ENCODE peak calls at places on chromosome 22, in four cellular contexts. A, X, Q and Y are unnamed samples.

GRCh38 chr22:48954781-48955311 is 872.8 kb downstream of the BRD1 start:
- DNase-seq in X (no peak), A (no peak), Q (no peak), Y (no peak)

GRCh38 chr22:23180301-23180892 is at the start of gene BCR:
- DNase-seq in A (peak; percentile 65), X (no peak), Q (no peak), Y (no peak)

GRCh38 chr22:22098457-22099193 is 116.0 kb upstream of the TOP3B start:
- DNase-seq in Q (no peak), X (no peak), A (no peak), Y (no peak)

GRCh38 chr22:41345807-41346335 is 35.9 kb upstream of the TEF start:
- DNase-seq in Q (no peak), A (no peak), X (no peak), Y (no peak)

GRCh38 chr22:19035474-19036228 is 86.6 kb downstream of the DGCR2 start:
- DNase-seq in Q (no peak), X (peak; percentile 27), A (no peak), Y (no peak)

GRCh38 chr22:42316988-42317387 is 46.5 kb upstream of the TCF20 start:
- DNase-seq in A (no peak), Q (no peak), X (no peak), Y (peak; percentile 14)

GRCh38 chr22:41947181-41948080 is 479 bp upstream of the CENPM start:
- DNase-seq in A (no peak), X (no peak), Q (no peak), Y (no peak)

GRCh38 chr22:26673485-26673884 is 16.1 kb downstream of the MIAT start:
- DNase-seq in Q (no peak), X (no peak), A (no peak), Y (no peak)

GRCh38 chr22:26168934-26169311 is 339 bp upstream of the SEZ6L start:
- DNase-seq in X (no peak), A (no peak), Q (no peak), Y (no peak)

GRCh38 chr22:44666207-44666585 is 35.8 kb upstream of the PRR5 start:
- DNase-seq in X (no peak), A (no peak), Q (no peak), Y (no peak)

GRCh38 chr22:48539261-48539660 is 1288.4 kb downstream of the BRD1 start:
- DNase-seq in X (no peak), Q (no peak), A (no peak), Y (no peak)

GRCh38 chr22:44676441-44677298 is 25.3 kb upstream of the PRR5 start:
- DNase-seq in Q (no peak), X (no peak), A (peak; percentile 13), Y (no peak)

GRCh38 chr22:38843716-38844660 is at the start of gene NPTXR:
- DNase-seq in A (peak; percentile 31), Q (no peak), X (no peak), Y (no peak)

GRCh38 chr22:20653012-20653794 is 120.7 kb upstream of the SERPIND1 start:
- DNase-seq in Q (no peak), A (no peak), X (no peak), Y (no peak)

GRCh38 chr22:44291265-44292006 is 21.3 kb downstream of the SHISAL1 start:
- DNase-seq in A (peak; percentile 7), X (no peak), Q (no peak), Y (no peak)

GRCh38 chr22:44576311-44577260 is 78.6 kb upstream of the RTL6 start:
- DNase-seq in Q (no peak), A (no peak), X (no peak), Y (no peak)

GRCh38 chr22:24471570-24471969 is 23.6 kb upstream of the UPB1 start:
- DNase-seq in A (peak; percentile 92), X (no peak), Q (no peak), Y (no peak)

GRCh38 chr22:21593406-21594232 is 26.1 kb downstream of the UBE2L3 start:
- DNase-seq in A (no peak), Q (no peak), X (peak; percentile 13), Y (no peak)

GRCh38 chr22:22928666-22929380 is 41.2 kb downstream of the IGLL5 start:
- DNase-seq in Q (no peak), A (peak; percentile 16), X (no peak), Y (no peak)

GRCh38 chr22:36386900-36387663 is 685 bp downstream of the MYH9 start:
- DNase-seq in A (no peak), Q (no peak), X (no peak), Y (no peak)

GRCh38 chr22:26718905-26719304 is 61.5 kb downstream of the MIAT start:
- DNase-seq in X (no peak), A (peak; percentile 91), Q (peak; percentile 89), Y (peak; percentile 81)

GRCh38 chr22:39428597-39429071 is 28.2 kb upstream of the MGAT3 start:
- DNase-seq in A (no peak), Q (no peak), X (peak; percentile 90), Y (no peak)

GRCh38 chr22:30649430-30650007 is 13.9 kb downstream of the SLC35E4 start:
- DNase-seq in A (peak; percentile 88), Q (no peak), X (no peak), Y (peak; percentile 42)

GRCh38 chr22:35021166-35021565 is 44.8 kb upstream of the ISX start:
- DNase-seq in X (no peak), Q (no peak), A (no peak), Y (no peak)

GRCh38 chr22:22666307-22667091 is 22.1 kb downstream of the GGTLC2 start:
- DNase-seq in A (peak; percentile 46), X (no peak), Q (no peak), Y (no peak)

GRCh38 chr22:39136317-39136716 is 16.2 kb downstream of the CBX7 start:
- DNase-seq in Q (no peak), X (no peak), A (no peak), Y (no peak)

GRCh38 chr22:46295277-46295971 is 1.2 kb upstream of the GTSE1 start:
- DNase-seq in X (no peak), A (no peak), Q (no peak), Y (no peak)

GRCh38 chr22:46294784-46295183 is 1.9 kb upstream of the GTSE1 start:
- DNase-seq in X (no peak), Q (no peak), A (no peak), Y (no peak)

GRCh38 chr22:46299101-46299500 is 2.4 kb downstream of the GTSE1 start:
- DNase-seq in X (no peak), A (no peak), Q (no peak), Y (no peak)

GRCh38 chr22:46297151-46297819 is 615 bp downstream of the GTSE1 start:
- DNase-seq in Q (no peak), A (peak; percentile 35), X (no peak), Y (no peak)

DNA sequence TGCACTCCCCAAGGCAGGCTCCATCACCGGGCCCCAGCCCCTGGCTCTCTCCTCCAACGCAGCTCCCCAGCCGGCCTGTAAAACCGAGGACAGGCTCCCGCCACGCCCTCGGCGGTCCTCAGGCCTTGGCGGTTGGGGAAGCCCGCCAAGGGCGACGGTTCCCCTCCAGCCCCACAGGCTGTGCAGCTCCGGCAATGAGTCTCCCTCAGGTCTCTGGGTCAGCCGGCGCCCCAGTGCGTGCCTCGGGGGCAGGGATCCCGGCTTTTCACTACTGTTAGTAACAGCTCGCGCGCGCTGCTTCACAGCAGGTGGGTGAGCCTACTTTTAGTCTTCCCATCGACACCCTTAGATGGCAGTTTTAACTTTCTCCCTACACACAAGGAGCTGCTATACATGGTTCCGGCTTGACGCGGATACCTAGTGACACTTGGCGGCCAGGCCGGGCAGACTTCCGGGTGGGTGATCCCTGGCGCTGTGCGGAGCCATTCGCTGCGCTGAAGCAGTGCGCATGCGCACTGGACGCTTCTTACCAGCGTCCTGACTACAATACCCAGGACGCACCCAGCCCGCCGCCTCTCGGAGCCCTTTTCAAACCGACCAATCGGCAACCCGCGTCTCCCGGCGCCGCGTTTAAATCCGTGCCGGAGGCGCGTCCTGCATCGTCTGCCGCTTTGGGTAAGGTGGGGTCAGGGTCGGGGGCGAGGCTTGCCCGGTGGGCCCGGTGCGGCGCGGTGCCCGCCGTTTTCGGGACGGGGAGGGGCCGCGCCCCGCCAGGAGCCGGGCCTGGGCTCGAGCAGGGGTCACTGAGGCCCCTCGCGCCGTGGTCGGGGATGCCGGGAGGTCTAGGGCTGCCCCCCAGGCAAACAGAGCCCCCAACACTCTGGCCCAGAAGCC is at the start of gene GTSE1:
- DNase-seq in Q (peak; percentile 87), X (peak; percentile 97), A (peak; percentile 96), Y (peak; percentile 86)
- H3K4me3 ChIP-seq in Q (peak within 1 kb of the TSS; percentile 57), X (peak within 1 kb of the TSS; percentile 67), A (peak within 1 kb of the TSS; percentile 47), Y (peak within 1 kb of the TSS; percentile 68)

DNA sequence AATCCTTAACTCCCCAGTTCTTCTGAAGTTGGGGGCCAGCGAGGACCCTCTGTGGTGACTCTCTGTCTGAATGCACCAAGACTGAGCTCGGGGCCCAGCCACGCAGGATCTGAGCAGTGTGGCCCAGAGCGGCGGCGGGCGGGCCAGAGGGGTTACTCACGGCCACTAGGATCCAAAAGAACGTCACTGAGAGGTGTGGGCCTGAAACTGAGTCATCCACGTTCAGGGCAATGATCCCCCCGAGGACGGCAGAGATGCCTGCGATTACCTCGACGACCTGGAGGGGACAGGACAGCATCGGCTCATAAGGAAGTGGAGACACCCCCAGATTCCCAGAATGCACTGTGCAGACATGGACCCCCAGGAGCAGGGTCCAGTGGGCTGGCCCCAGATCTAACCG is 11.2 kb downstream of the MLC1 start:
- DNase-seq in X (no peak), Q (no peak), A (no peak), Y (no peak)
- H3K4me3 ChIP-seq in X (no peak overlapping the region), Q (no peak overlapping the region), A (no peak overlapping the region), Y (no peak overlapping the region)

GRCh38 chr22:27866136-27867091 is 52.6 kb downstream of the PITPNB start:
- DNase-seq in A (peak; percentile 99), Q (peak; percentile 85), X (no peak), Y (peak; percentile 19)
- H3K4me3 ChIP-seq in A (no peak overlapping the region), Q (no peak overlapping the region), X (no peak overlapping the region), Y (no peak overlapping the region)

GRCh38 chr22:33844273-33844672 is 76.0 kb downstream of the LARGE1 start:
- DNase-seq in A (no peak), Q (no peak), X (no peak), Y (no peak)

GRCh38 chr22:33842006-33842354 is 78.3 kb downstream of the LARGE1 start:
- DNase-seq in X (no peak), A (no peak), Q (no peak), Y (no peak)

GRCh38 chr22:33838644-33839043 is 81.6 kb downstream of the LARGE1 start:
- DNase-seq in Q (no peak), X (no peak), A (no peak), Y (no peak)

GRCh38 chr22:33842421-33843094 is 77.7 kb downstream of the LARGE1 start:
- DNase-seq in X (no peak), A (no peak), Q (no peak), Y (no peak)

GRCh38 chr22:33841281-33842005 is 78.8 kb downstream of the LARGE1 start:
- DNase-seq in Q (no peak), A (no peak), X (no peak), Y (no peak)
- H3K4me3 ChIP-seq in Q (no peak overlapping the region), A (no peak overlapping the region), X (no peak overlapping the region), Y (no peak overlapping the region)

GRCh38 chr22:17086301-17086700 is 1.5 kb downstream of the IL17RA start:
- DNase-seq in X (no peak), A (no peak), Q (no peak), Y (no peak)
- H3K4me3 ChIP-seq in X (no peak overlapping the region), A (peak overlapping the region; percentile 83), Q (no peak overlapping the region), Y (no peak overlapping the region)